ENCODE peak calls at places on chromosomes 13 and 19, in ten cellular contexts. L is effector CD4-positive, alpha-beta T cell; T is T-helper 2 cell; E is stimulated activated CD8-positive, alpha-beta memory T cell treated with anti-CD3 and anti-CD28 coated beads, Interleukin-15, amount 100 ng/mL, for 1 hour; P is Kasumi-1; N is HTR-8/SVneo; B is pancreas; X is brain microvascular endothelial cell; R is fibroblast of pulmonary artery; A is SK-MEL-5. V is an unnamed sample.

GRCh38 chr19:47467914-47468313 is 3.8 kb downstream of the SLC8A2 start:
- DNase-seq in L (no peak), T (no peak), E (no peak), P (no peak), N (no peak), B (no peak), X (no peak), R (no peak), A (no peak), V (no peak)

GRCh38 chr19:58227964-58228583 is 640 bp upstream of the ZNF544 start:
- DNase-seq in L (no peak), T (no peak), E (no peak), P (no peak), N (peak), B (no peak), X (peak), R (no peak), A (no peak), V (no peak)

GRCh38 chr13:40874138-40874776 is 84.8 kb downstream of the SLC25A15 start:
- DNase-seq in L (no peak), T (no peak), E (no peak), P (no peak), N (no peak), B (no peak), X (no peak), R (no peak), A (no peak), V (peak)

GRCh38 chr13:110338441-110339101 is 31.5 kb downstream of the COL4A2 start:
- DNase-seq in L (no peak), T (no peak), E (no peak), P (no peak), N (no peak), B (no peak), X (peak), R (peak), A (no peak), V (peak)

GRCh38 chr13:41060723-41061074 is 610 bp upstream of the WBP4 start:
- DNase-seq in L (peak), T (peak), E (peak), P (no peak), N (peak), B (peak), X (no peak), R (no peak), A (peak), V (peak)

GRCh38 chr13:106612688-106613087 is 44.8 kb upstream of the ARGLU1 start:
- DNase-seq in L (no peak), T (no peak), E (no peak), P (peak), N (no peak), B (no peak), X (peak), R (peak), A (no peak), V (peak)

GRCh38 chr13:47835470-47836228 is 165.4 kb downstream of the SUCLA2 start:
- DNase-seq in L (no peak), T (no peak), E (no peak), P (no peak), N (no peak), B (no peak), X (no peak), R (no peak), A (peak), V (no peak)

GRCh38 chr19:13583753-13584152 is 77.5 kb upstream of the CACNA1A start:
- DNase-seq in L (no peak), T (no peak), E (no peak), P (no peak), N (no peak), B (no peak), X (no peak), R (no peak), A (no peak), V (no peak)

GRCh38 chr19:1259873-1260748 is 9.0 kb upstream of the CIRBP start:
- DNase-seq in L (peak), T (peak), E (no peak), P (no peak), N (no peak), B (no peak), X (no peak), R (no peak), A (no peak), V (no peak)

GRCh38 chr13:99380921-99381645 is 73.9 kb upstream of the GPR183 start:
- DNase-seq in L (peak), T (no peak), E (no peak), P (no peak), N (no peak), B (no peak), X (no peak), R (no peak), A (no peak), V (no peak)

GRCh38 chr13:38970380-38971051 is 20.1 kb downstream of the STOML3 start:
- DNase-seq in L (no peak), T (no peak), E (no peak), P (no peak), N (no peak), B (no peak), X (no peak), R (no peak), A (peak), V (no peak)

GRCh38 chr13:51502206-51502651 is 49.4 kb upstream of the INTS6 start:
- DNase-seq in L (no peak), T (no peak), E (no peak), P (no peak), N (no peak), B (no peak), X (no peak), R (no peak), A (no peak), V (peak)

GRCh38 chr13:29239653-29240525 is 355.6 kb downstream of the SLC7A1 start:
- DNase-seq in L (no peak), T (no peak), E (no peak), P (no peak), N (no peak), B (no peak), X (no peak), R (no peak), A (no peak), V (no peak)

GRCh38 chr13:100275746-100276145 is 186.9 kb downstream of the PCCA start:
- DNase-seq in L (no peak), T (no peak), E (no peak), P (no peak), N (no peak), B (no peak), X (no peak), R (no peak), A (no peak), V (no peak)

GRCh38 chr19:39252458-39252857 is 3.8 kb upstream of the IFNL4 start:
- DNase-seq in L (no peak), T (no peak), E (no peak), P (no peak), N (no peak), B (no peak), X (no peak), R (no peak), A (no peak), V (no peak)

GRCh38 chr19:18021121-18021755 is 13.3 kb downstream of the ARRDC2 start:
- DNase-seq in L (peak), T (peak), E (peak), P (no peak), N (peak), B (peak), X (peak), R (peak), A (no peak), V (peak)

GRCh38 chr19:55149078-55150003 is at the start of gene TNNT1:
- DNase-seq in L (no peak), T (no peak), E (no peak), P (no peak), N (no peak), B (no peak), X (no peak), R (no peak), A (no peak), V (no peak)

GRCh38 chr19:46972301-46972700 is 47.3 kb upstream of the NPAS1 start:
- DNase-seq in L (no peak), T (no peak), E (no peak), P (no peak), N (no peak), B (no peak), X (no peak), R (peak), A (no peak), V (peak)

GRCh38 chr19:46224773-46225172 is 4.8 kb upstream of the IGFL1 start:
- DNase-seq in L (no peak), T (no peak), E (no peak), P (no peak), N (no peak), B (no peak), X (no peak), R (no peak), A (no peak), V (no peak)

GRCh38 chr13:101640797-101641400 is 188.4 kb downstream of the ITGBL1 start:
- DNase-seq in L (no peak), T (no peak), E (no peak), P (no peak), N (peak), B (no peak), X (peak), R (peak), A (no peak), V (peak)

GRCh38 chr19:45924891-45925447 is 10.4 kb upstream of the NANOS2 start:
- DNase-seq in L (no peak), T (no peak), E (no peak), P (no peak), N (no peak), B (no peak), X (no peak), R (no peak), A (no peak), V (no peak)

GRCh38 chr19:41297628-41298326 is 12.2 kb upstream of the CCDC97 start:
- DNase-seq in L (no peak), T (no peak), E (no peak), P (no peak), N (no peak), B (no peak), X (no peak), R (no peak), A (no peak), V (no peak)

V was measured in mesenchymal stem cell.